ENCODE peak calls at places on chromosomes 7 and 10, in four cellular contexts. One of them, this sample, is unnamed. For H3K9me3, the result is how much of the 10 kb centered on the place peaks cover.

GRCh38 chr10:71383972-71384687 is 12.6 kb upstream of the CDH23 start:
- DNase-seq in right atrium auricular region: peak
- DNase-seq in HCT116: no peak
- DNase-seq in adrenal gland: peak
- DNase-seq in this sample: peak

GRCh38 chr10:16606421-16606820 is 84.7 kb upstream of the C1QL3 start:
- DNase-seq in right atrium auricular region: no peak
- DNase-seq in HCT116: no peak
- DNase-seq in adrenal gland: no peak
- DNase-seq in this sample: no peak

GRCh38 chr7:95723583-95724180 is 48.7 kb upstream of the DYNC1I1 start:
- DNase-seq in right atrium auricular region: no peak
- DNase-seq in HCT116: peak
- DNase-seq in adrenal gland: peak
- DNase-seq in this sample: no peak

GRCh38 chr10:82757397-82757796 is 882.4 kb downstream of the NRG3 start:
- DNase-seq in right atrium auricular region: no peak
- DNase-seq in HCT116: no peak
- DNase-seq in adrenal gland: no peak
- DNase-seq in this sample: no peak

GRCh38 chr7:141700848-141701371 is 1.1 kb downstream of the DENND11 start:
- DNase-seq in right atrium auricular region: no peak
- DNase-seq in HCT116: no peak
- DNase-seq in adrenal gland: no peak
- DNase-seq in this sample: no peak

GRCh38 chr10:79941585-79942210 is 7.2 kb downstream of the SFTPD start:
- DNase-seq in right atrium auricular region: no peak
- DNase-seq in HCT116: no peak
- DNase-seq in adrenal gland: no peak
- DNase-seq in this sample: no peak

GRCh38 chr7:120337308-120337907 is 64.4 kb downstream of the KCND2 start:
- DNase-seq in right atrium auricular region: no peak
- DNase-seq in HCT116: peak
- DNase-seq in adrenal gland: no peak
- DNase-seq in this sample: no peak

GRCh38 chr7:45702751-45703150 is 128.6 kb downstream of the ADCY1 start:
- DNase-seq in right atrium auricular region: peak
- DNase-seq in HCT116: no peak
- DNase-seq in adrenal gland: peak
- DNase-seq in this sample: no peak

GRCh38 chr7:1536768-1537630 is 6.5 kb downstream of the MAFK start:
- DNase-seq in right atrium auricular region: peak
- DNase-seq in HCT116: peak
- DNase-seq in adrenal gland: peak
- DNase-seq in this sample: peak

GRCh38 chr7:106604303-106604918 is 56.5 kb downstream of the CCDC71L start:
- DNase-seq in right atrium auricular region: no peak
- DNase-seq in HCT116: no peak
- DNase-seq in adrenal gland: no peak
- DNase-seq in this sample: no peak

GRCh38 chr7:157909370-157909769 is 572.6 kb downstream of the DNAJB6 start:
- DNase-seq in right atrium auricular region: no peak
- DNase-seq in HCT116: no peak
- DNase-seq in adrenal gland: no peak
- DNase-seq in this sample: no peak

GRCh38 chr7:157906583-157906982 is 569.8 kb downstream of the DNAJB6 start:
- DNase-seq in right atrium auricular region: no peak
- DNase-seq in HCT116: no peak
- DNase-seq in adrenal gland: no peak
- DNase-seq in this sample: no peak

GRCh38 chr7:157910446-157910845 is 573.6 kb downstream of the DNAJB6 start:
- DNase-seq in right atrium auricular region: no peak
- DNase-seq in HCT116: no peak
- DNase-seq in adrenal gland: no peak
- DNase-seq in this sample: no peak

GRCh38 chr7:157907091-157907490 is 570.3 kb downstream of the DNAJB6 start:
- DNase-seq in right atrium auricular region: no peak
- DNase-seq in HCT116: no peak
- DNase-seq in adrenal gland: no peak
- DNase-seq in this sample: no peak

GRCh38 chr7:157907998-157908782 is 571.4 kb downstream of the DNAJB6 start:
- DNase-seq in right atrium auricular region: no peak
- DNase-seq in HCT116: no peak
- DNase-seq in adrenal gland: no peak
- DNase-seq in this sample: no peak
- H3K9me3 ChIP-seq in right atrium auricular region: under half
- H3K9me3 ChIP-seq in HCT116: under half
- H3K9me3 ChIP-seq in adrenal gland: under half
- H3K9me3 ChIP-seq in this sample: under half

GRCh38 chr7:64300641-64301405 is 12.9 kb upstream of the ZNF736 start:
- DNase-seq in right atrium auricular region: peak
- DNase-seq in HCT116: no peak
- DNase-seq in adrenal gland: no peak
- DNase-seq in this sample: no peak
- H3K9me3 ChIP-seq in right atrium auricular region: under half
- H3K9me3 ChIP-seq in HCT116: under half
- H3K9me3 ChIP-seq in adrenal gland: under half
- H3K9me3 ChIP-seq in this sample: under half

DNA sequence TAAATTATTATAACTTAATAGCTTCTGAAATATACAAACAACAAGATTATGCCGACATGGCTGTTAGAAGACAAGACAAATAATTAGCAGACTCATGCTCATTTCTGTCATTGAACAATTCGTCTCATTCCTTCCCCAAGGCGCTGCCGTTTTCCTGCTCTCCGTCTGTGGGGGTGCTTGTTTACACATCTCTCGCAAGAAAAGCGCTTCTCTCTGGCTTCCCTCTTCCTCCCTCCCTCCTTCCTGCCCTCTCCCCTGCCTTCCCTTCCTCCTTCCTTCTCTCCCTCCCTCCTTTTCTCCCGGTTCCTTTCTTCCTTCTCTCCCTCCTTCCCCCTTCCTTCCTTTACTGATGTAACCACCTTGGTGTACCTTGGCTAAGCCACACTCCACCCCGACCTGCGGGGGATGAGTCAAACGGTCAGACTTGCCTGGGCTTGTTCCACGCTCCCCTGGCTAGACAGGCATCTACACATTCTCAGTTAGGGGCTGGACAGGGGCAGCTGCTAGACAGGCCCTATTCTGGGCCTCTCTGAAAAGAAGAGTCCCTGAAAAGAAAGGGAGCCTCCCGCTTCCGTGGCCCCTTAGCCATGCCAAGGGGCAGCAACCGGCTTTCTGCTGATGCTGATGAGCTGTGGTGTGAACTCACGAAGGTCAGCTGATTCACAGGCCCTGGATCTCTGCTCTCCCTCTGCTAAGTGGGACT is 217.0 kb downstream of the TCERG1L start:
- DNase-seq in right atrium auricular region: no peak
- DNase-seq in HCT116: peak
- DNase-seq in adrenal gland: peak
- DNase-seq in this sample: no peak
- H3K9me3 ChIP-seq in right atrium auricular region: under half
- H3K9me3 ChIP-seq in HCT116: under half
- H3K9me3 ChIP-seq in adrenal gland: under half
- H3K9me3 ChIP-seq in this sample: under half

GRCh38 chr10:120588311-120588710 is 131.3 kb downstream of the PLPP4 start:
- DNase-seq in right atrium auricular region: no peak
- DNase-seq in HCT116: no peak
- DNase-seq in adrenal gland: no peak
- DNase-seq in this sample: no peak

GRCh38 chr10:120584786-120585185 is 127.8 kb downstream of the PLPP4 start:
- DNase-seq in right atrium auricular region: no peak
- DNase-seq in HCT116: no peak
- DNase-seq in adrenal gland: no peak
- DNase-seq in this sample: no peak

GRCh38 chr10:120586471-120586872 is 129.4 kb downstream of the PLPP4 start:
- DNase-seq in right atrium auricular region: no peak
- DNase-seq in HCT116: no peak
- DNase-seq in adrenal gland: no peak
- DNase-seq in this sample: no peak

GRCh38 chr10:120583424-120584108 is 126.5 kb downstream of the PLPP4 start:
- DNase-seq in right atrium auricular region: no peak
- DNase-seq in HCT116: no peak
- DNase-seq in adrenal gland: no peak
- DNase-seq in this sample: no peak

GRCh38 chr10:120587061-120587460 is 130.0 kb downstream of the PLPP4 start:
- DNase-seq in right atrium auricular region: no peak
- DNase-seq in HCT116: no peak
- DNase-seq in adrenal gland: no peak
- DNase-seq in this sample: no peak
- H3K9me3 ChIP-seq in right atrium auricular region: under half
- H3K9me3 ChIP-seq in HCT116: under half
- H3K9me3 ChIP-seq in adrenal gland: under half
- H3K9me3 ChIP-seq in this sample: under half

DNA sequence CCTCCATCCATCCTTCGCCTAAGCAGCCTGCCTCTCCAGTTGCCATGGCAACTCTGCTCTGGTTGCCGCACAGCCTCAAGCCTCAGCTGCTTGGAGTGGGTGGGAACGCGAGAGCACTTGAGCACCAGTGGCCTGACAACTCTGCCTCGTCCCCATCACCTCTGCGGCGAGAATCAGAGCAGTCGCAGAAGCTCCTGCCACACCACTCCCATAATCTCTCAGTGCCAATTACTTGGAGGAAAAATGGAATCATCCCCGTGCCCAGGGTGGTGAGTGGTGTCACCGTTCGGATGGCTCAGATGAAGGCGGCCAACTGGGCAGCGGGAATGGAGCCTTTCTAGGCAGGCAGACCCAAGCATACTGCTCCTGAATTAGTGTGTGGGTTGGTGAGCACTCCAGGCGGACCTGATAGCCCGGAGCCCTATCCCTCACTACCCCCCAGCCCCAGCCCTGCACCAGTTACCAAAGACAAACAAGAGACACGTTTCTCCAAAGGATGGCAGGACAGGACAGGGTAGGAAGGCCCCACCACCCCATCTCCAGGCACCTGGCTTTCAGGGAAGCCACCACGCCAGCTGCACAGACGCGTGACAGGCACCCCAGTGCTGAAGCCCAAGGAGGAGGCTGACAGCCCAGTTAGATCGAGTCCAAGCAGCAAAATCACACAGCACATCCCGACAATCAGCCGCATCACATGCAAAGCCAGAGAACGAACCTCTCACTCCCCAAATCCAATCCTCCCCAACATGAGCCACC is 335.4 kb downstream of the PTPRN2 start:
- DNase-seq in right atrium auricular region: no peak
- DNase-seq in HCT116: no peak
- DNase-seq in adrenal gland: no peak
- DNase-seq in this sample: no peak
- H3K9me3 ChIP-seq in right atrium auricular region: under half
- H3K9me3 ChIP-seq in HCT116: under half
- H3K9me3 ChIP-seq in adrenal gland: under half
- H3K9me3 ChIP-seq in this sample: under half

GRCh38 chr10:38112159-38112558 is 18.0 kb downstream of the ZNF37A start:
- DNase-seq in right atrium auricular region: no peak
- DNase-seq in HCT116: no peak
- DNase-seq in adrenal gland: no peak
- DNase-seq in this sample: no peak
- H3K9me3 ChIP-seq in right atrium auricular region: under half
- H3K9me3 ChIP-seq in HCT116: under half
- H3K9me3 ChIP-seq in adrenal gland: under half
- H3K9me3 ChIP-seq in this sample: half or more

GRCh38 chr7:158141221-158141582 is 446.4 kb downstream of the PTPRN2 start:
- DNase-seq in right atrium auricular region: no peak
- DNase-seq in HCT116: no peak
- DNase-seq in adrenal gland: no peak
- DNase-seq in this sample: no peak

GRCh38 chr7:158143196-158144120 is 444.2 kb downstream of the PTPRN2 start:
- DNase-seq in right atrium auricular region: no peak
- DNase-seq in HCT116: no peak
- DNase-seq in adrenal gland: no peak
- DNase-seq in this sample: no peak

GRCh38 chr7:158141806-158142518 is 445.7 kb downstream of the PTPRN2 start:
- DNase-seq in right atrium auricular region: no peak
- DNase-seq in HCT116: no peak
- DNase-seq in adrenal gland: no peak
- DNase-seq in this sample: no peak

GRCh38 chr7:158140538-158141220 is 446.9 kb downstream of the PTPRN2 start:
- DNase-seq in right atrium auricular region: no peak
- DNase-seq in HCT116: no peak
- DNase-seq in adrenal gland: no peak
- DNase-seq in this sample: no peak

DNA sequence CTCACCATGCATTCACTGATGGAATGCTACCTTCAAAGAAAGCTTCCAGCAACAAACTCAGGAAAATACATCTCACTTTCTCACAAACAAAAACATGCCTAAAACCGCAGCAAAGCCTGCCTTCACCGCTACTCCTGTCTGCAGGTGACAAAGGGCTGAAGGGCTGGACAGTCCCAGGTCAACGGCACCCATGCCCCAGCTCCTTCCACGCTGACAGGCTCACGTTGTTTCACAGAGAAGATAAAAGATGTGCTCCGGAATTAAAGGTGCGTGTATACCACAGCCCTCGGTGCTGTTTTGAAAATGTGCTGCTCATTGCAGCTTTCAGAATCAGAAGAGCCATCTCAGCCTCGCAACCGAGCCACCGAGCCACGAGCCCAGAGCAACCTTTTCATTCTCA is 445.0 kb downstream of the PTPRN2 start:
- DNase-seq in right atrium auricular region: no peak
- DNase-seq in HCT116: no peak
- DNase-seq in adrenal gland: no peak
- DNase-seq in this sample: no peak
- H3K9me3 ChIP-seq in right atrium auricular region: under half
- H3K9me3 ChIP-seq in HCT116: under half
- H3K9me3 ChIP-seq in adrenal gland: under half
- H3K9me3 ChIP-seq in this sample: under half

DNA sequence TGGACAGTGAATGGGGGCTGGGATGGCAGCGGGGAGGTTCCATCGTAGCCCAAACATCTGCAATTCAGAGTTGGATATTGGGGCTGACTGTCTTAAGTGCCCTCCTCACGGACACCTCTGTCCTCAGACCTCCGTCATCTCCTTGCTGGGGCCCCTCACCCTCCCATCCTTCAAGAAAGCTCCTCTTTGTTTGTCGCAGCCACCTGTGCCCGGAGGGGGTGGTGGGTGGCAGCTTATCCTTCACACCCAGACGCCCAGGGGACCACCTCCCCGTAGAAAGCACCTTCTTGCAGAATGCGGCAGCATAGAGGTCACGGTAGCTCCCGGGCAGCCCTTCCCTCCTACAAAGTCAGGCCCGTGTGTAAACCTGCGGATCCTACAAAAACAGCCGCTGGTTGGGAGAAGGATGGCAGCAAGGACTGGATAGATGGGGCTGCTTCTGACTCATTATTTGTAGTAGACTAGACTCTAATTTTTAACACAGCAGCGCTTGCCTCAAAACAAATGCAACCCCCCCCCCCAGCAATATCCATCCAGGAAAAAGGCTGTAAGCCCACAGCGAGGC is 1.3 kb upstream of the PTPRN2 start:
- DNase-seq in right atrium auricular region: no peak
- DNase-seq in HCT116: no peak
- DNase-seq in adrenal gland: no peak
- DNase-seq in this sample: no peak
- H3K9me3 ChIP-seq in right atrium auricular region: under half
- H3K9me3 ChIP-seq in HCT116: under half
- H3K9me3 ChIP-seq in adrenal gland: under half
- H3K9me3 ChIP-seq in this sample: under half

This sample was measured in left ventricle myocardium inferior.